ENCODE peak calls at places on chromosome 1, in seven cellular contexts. One of them, this sample, is unnamed.

GRCh38 chr1:39160703-39161102 is 43.8 kb upstream of the MACF1 start:
- DNase-seq in AG04450: no peak
- DNase-seq in naive thymus-derived CD8-positive, alpha-beta T cell: no peak
- DNase-seq in HCEC 1CT: no peak
- DNase-seq in stimulated activated CD4-positive, alpha-beta T cell treated with anti-CD3 and anti-CD28 coated beads, Interleukin-1b, Interleukin-23, amount 100 ng/mL, for 24 hours: no peak
- DNase-seq in ecto neural progenitor cell: no peak
- DNase-seq in fibroblast of mammary gland: no peak
- DNase-seq in this sample: no peak

GRCh38 chr1:38114231-38114630 is 67.6 kb upstream of the POU3F1 start:
- DNase-seq in AG04450: no peak
- DNase-seq in naive thymus-derived CD8-positive, alpha-beta T cell: no peak
- DNase-seq in HCEC 1CT: no peak
- DNase-seq in stimulated activated CD4-positive, alpha-beta T cell treated with anti-CD3 and anti-CD28 coated beads, Interleukin-1b, Interleukin-23, amount 100 ng/mL, for 24 hours: no peak
- DNase-seq in ecto neural progenitor cell: no peak
- DNase-seq in fibroblast of mammary gland: peak; percentile 11
- DNase-seq in this sample: no peak

GRCh38 chr1:15341634-15342375 is 67.9 kb upstream of the EFHD2 start:
- DNase-seq in AG04450: peak; percentile 47
- DNase-seq in naive thymus-derived CD8-positive, alpha-beta T cell: no peak
- DNase-seq in HCEC 1CT: peak; percentile 60
- DNase-seq in stimulated activated CD4-positive, alpha-beta T cell treated with anti-CD3 and anti-CD28 coated beads, Interleukin-1b, Interleukin-23, amount 100 ng/mL, for 24 hours: no peak
- DNase-seq in ecto neural progenitor cell: no peak
- DNase-seq in fibroblast of mammary gland: peak; percentile 56
- DNase-seq in this sample: no peak

GRCh38 chr1:8727809-8728213 is 89.6 kb downstream of the RERE start:
- DNase-seq in AG04450: no peak
- DNase-seq in naive thymus-derived CD8-positive, alpha-beta T cell: no peak
- DNase-seq in HCEC 1CT: no peak
- DNase-seq in stimulated activated CD4-positive, alpha-beta T cell treated with anti-CD3 and anti-CD28 coated beads, Interleukin-1b, Interleukin-23, amount 100 ng/mL, for 24 hours: no peak
- DNase-seq in ecto neural progenitor cell: no peak
- DNase-seq in fibroblast of mammary gland: peak; percentile 33
- DNase-seq in this sample: no peak

GRCh38 chr1:94527447-94528031 is 14.0 kb downstream of the F3 start:
- DNase-seq in AG04450: no peak
- DNase-seq in naive thymus-derived CD8-positive, alpha-beta T cell: no peak
- DNase-seq in HCEC 1CT: peak; percentile 64
- DNase-seq in stimulated activated CD4-positive, alpha-beta T cell treated with anti-CD3 and anti-CD28 coated beads, Interleukin-1b, Interleukin-23, amount 100 ng/mL, for 24 hours: no peak
- DNase-seq in ecto neural progenitor cell: no peak
- DNase-seq in fibroblast of mammary gland: peak; percentile 55
- DNase-seq in this sample: no peak

GRCh38 chr1:238562376-238562775 is 671.7 kb upstream of the ZP4 start:
- DNase-seq in AG04450: no peak
- DNase-seq in naive thymus-derived CD8-positive, alpha-beta T cell: no peak
- DNase-seq in HCEC 1CT: no peak
- DNase-seq in stimulated activated CD4-positive, alpha-beta T cell treated with anti-CD3 and anti-CD28 coated beads, Interleukin-1b, Interleukin-23, amount 100 ng/mL, for 24 hours: no peak
- DNase-seq in ecto neural progenitor cell: no peak
- DNase-seq in fibroblast of mammary gland: peak; percentile 47
- DNase-seq in this sample: no peak

GRCh38 chr1:53257454-53258081 is 19.2 kb upstream of the MAGOH start:
- DNase-seq in AG04450: no peak
- DNase-seq in naive thymus-derived CD8-positive, alpha-beta T cell: no peak
- DNase-seq in HCEC 1CT: no peak
- DNase-seq in stimulated activated CD4-positive, alpha-beta T cell treated with anti-CD3 and anti-CD28 coated beads, Interleukin-1b, Interleukin-23, amount 100 ng/mL, for 24 hours: no peak
- DNase-seq in ecto neural progenitor cell: no peak
- DNase-seq in fibroblast of mammary gland: no peak
- DNase-seq in this sample: no peak

GRCh38 chr1:160207118-160207650 is 2.0 kb downstream of the PEA15 start:
- DNase-seq in AG04450: no peak
- DNase-seq in naive thymus-derived CD8-positive, alpha-beta T cell: no peak
- DNase-seq in HCEC 1CT: no peak
- DNase-seq in stimulated activated CD4-positive, alpha-beta T cell treated with anti-CD3 and anti-CD28 coated beads, Interleukin-1b, Interleukin-23, amount 100 ng/mL, for 24 hours: no peak
- DNase-seq in ecto neural progenitor cell: no peak
- DNase-seq in fibroblast of mammary gland: no peak
- DNase-seq in this sample: no peak

GRCh38 chr1:147598631-147599361 is 57.5 kb downstream of the BCL9 start:
- DNase-seq in AG04450: no peak
- DNase-seq in naive thymus-derived CD8-positive, alpha-beta T cell: peak; percentile 26
- DNase-seq in HCEC 1CT: no peak
- DNase-seq in stimulated activated CD4-positive, alpha-beta T cell treated with anti-CD3 and anti-CD28 coated beads, Interleukin-1b, Interleukin-23, amount 100 ng/mL, for 24 hours: no peak
- DNase-seq in ecto neural progenitor cell: peak; percentile 84
- DNase-seq in fibroblast of mammary gland: peak; percentile 16
- DNase-seq in this sample: no peak

GRCh38 chr1:167194182-167194581 is 26.5 kb upstream of the POU2F1 start:
- DNase-seq in AG04450: no peak
- DNase-seq in naive thymus-derived CD8-positive, alpha-beta T cell: no peak
- DNase-seq in HCEC 1CT: no peak
- DNase-seq in stimulated activated CD4-positive, alpha-beta T cell treated with anti-CD3 and anti-CD28 coated beads, Interleukin-1b, Interleukin-23, amount 100 ng/mL, for 24 hours: no peak
- DNase-seq in ecto neural progenitor cell: no peak
- DNase-seq in fibroblast of mammary gland: peak; percentile 8
- DNase-seq in this sample: no peak

GRCh38 chr1:159084152-159084551 is 7.6 kb upstream of the AIM2 start:
- DNase-seq in AG04450: no peak
- DNase-seq in naive thymus-derived CD8-positive, alpha-beta T cell: no peak
- DNase-seq in HCEC 1CT: no peak
- DNase-seq in stimulated activated CD4-positive, alpha-beta T cell treated with anti-CD3 and anti-CD28 coated beads, Interleukin-1b, Interleukin-23, amount 100 ng/mL, for 24 hours: no peak
- DNase-seq in ecto neural progenitor cell: no peak
- DNase-seq in fibroblast of mammary gland: no peak
- DNase-seq in this sample: no peak

GRCh38 chr1:159889821-159890252 is 10.1 kb downstream of the CFAP45 start:
- DNase-seq in AG04450: peak; percentile 78
- DNase-seq in naive thymus-derived CD8-positive, alpha-beta T cell: no peak
- DNase-seq in HCEC 1CT: peak; percentile 96
- DNase-seq in stimulated activated CD4-positive, alpha-beta T cell treated with anti-CD3 and anti-CD28 coated beads, Interleukin-1b, Interleukin-23, amount 100 ng/mL, for 24 hours: no peak
- DNase-seq in ecto neural progenitor cell: no peak
- DNase-seq in fibroblast of mammary gland: peak; percentile 96
- DNase-seq in this sample: no peak

GRCh38 chr1:232655746-232656085 is 25.8 kb upstream of the SIPA1L2 start:
- DNase-seq in AG04450: no peak
- DNase-seq in naive thymus-derived CD8-positive, alpha-beta T cell: no peak
- DNase-seq in HCEC 1CT: no peak
- DNase-seq in stimulated activated CD4-positive, alpha-beta T cell treated with anti-CD3 and anti-CD28 coated beads, Interleukin-1b, Interleukin-23, amount 100 ng/mL, for 24 hours: no peak
- DNase-seq in ecto neural progenitor cell: no peak
- DNase-seq in fibroblast of mammary gland: no peak
- DNase-seq in this sample: no peak

This sample was measured in Jurkat, Clone E6-1.